ENCODE peak calls at places on chromosomes 7 and 10, in eight cellular contexts. L is breast epithelium, D is right lobe of liver, T is uterus, W is upper lobe of left lung, Y is heart left ventricle, U is body of pancreas, J is esophagus muscularis mucosa. G is an unnamed sample.

GRCh38 chr7:40654171-40654570 is 519.4 kb downstream of the SUGCT start:
- DNase-seq in L (no peak), D (no peak), J (no peak), T (no peak), W (no peak), U (no peak), Y (no peak), G (no peak)

GRCh38 chr10:103855424-103855823 is at the start of gene SH3PXD2A:
- DNase-seq in T (no peak), W (peak), L (no peak), Y (peak), D (no peak), J (no peak), U (peak), G (peak)

GRCh38 chr7:74404741-74405140 is 49.0 kb upstream of the GTF2IRD1 start:
- DNase-seq in U (no peak), Y (no peak), J (no peak), D (no peak), L (no peak), W (no peak), T (no peak), G (no peak)

GRCh38 chr10:21169271-21169670 is 272.2 kb upstream of the NEBL start:
- DNase-seq in Y (no peak), L (no peak), J (no peak), W (no peak), T (no peak), U (no peak), D (no peak), G (no peak)

GRCh38 chr10:11527700-11528255 is 83.7 kb downstream of the USP6NL start:
- DNase-seq in W (no peak), L (no peak), J (no peak), Y (no peak), D (no peak), U (no peak), T (no peak), G (no peak)

GRCh38 chr7:1632916-1633785 is 36.9 kb upstream of the ELFN1 start:
- DNase-seq in Y (no peak), U (no peak), D (no peak), L (no peak), W (no peak), T (no peak), J (no peak), G (no peak)

GRCh38 chr7:70752794-70753241 is 379.1 kb upstream of the GALNT17 start:
- DNase-seq in L (no peak), W (no peak), T (no peak), U (no peak), D (no peak), J (no peak), Y (no peak), G (no peak)

GRCh38 chr10:22605168-22605567 is 109.2 kb downstream of the PIP4K2A start:
- DNase-seq in T (peak), D (no peak), L (no peak), U (no peak), Y (no peak), W (no peak), J (no peak), G (no peak)

GRCh38 chr10:73950569-73950968 is 39.6 kb downstream of the PLAU start:
- DNase-seq in W (no peak), U (no peak), Y (no peak), J (no peak), D (no peak), L (peak), T (no peak), G (no peak)

GRCh38 chr10:102669206-102670064 is 25.2 kb downstream of the TRIM8 start:
- DNase-seq in W (peak), D (no peak), T (no peak), U (peak), Y (peak), L (no peak), J (peak), G (peak)

GRCh38 chr7:2099036-2099957 is 133.4 kb downstream of the MAD1L1 start:
- DNase-seq in U (no peak), T (no peak), L (no peak), Y (no peak), D (no peak), W (peak), J (no peak), G (no peak)

GRCh38 chr7:1563939-1564602 is 5.8 kb downstream of the PSMG3 start:
- DNase-seq in T (no peak), Y (no peak), U (no peak), D (no peak), L (no peak), J (no peak), W (peak), G (no peak)

GRCh38 chr10:98456043-98456570 is 9.4 kb upstream of the HPS1 start:
- DNase-seq in W (no peak), L (no peak), J (peak), T (no peak), Y (no peak), U (no peak), D (no peak), G (no peak)

GRCh38 chr7:29946428-29947186 is 43.0 kb downstream of the SCRN1 start:
- DNase-seq in Y (peak), D (peak), U (peak), J (no peak), T (peak), L (no peak), W (no peak), G (peak)

GRCh38 chr10:28382520-28383269 is 79.8 kb upstream of the MPP7 start:
- DNase-seq in D (no peak), L (no peak), T (no peak), Y (no peak), U (no peak), W (no peak), J (no peak), G (no peak)

GRCh38 chr10:105875050-105875449 is 1234.0 kb downstream of the SORCS3 start:
- DNase-seq in U (no peak), W (no peak), D (no peak), L (no peak), Y (no peak), J (no peak), T (no peak), G (no peak)

GRCh38 chr7:21538936-21539335 is 3.9 kb upstream of the DNAH11 start:
- DNase-seq in J (no peak), L (no peak), W (no peak), T (no peak), U (no peak), Y (no peak), D (no peak), G (no peak)

GRCh38 chr7:154503962-154504550 is 451.9 kb downstream of the DPP6 start:
- DNase-seq in U (no peak), Y (no peak), D (no peak), J (no peak), T (no peak), L (no peak), W (no peak), G (no peak)

GRCh38 chr7:47719675-47720074 is 137.8 kb upstream of the TNS3 start:
- DNase-seq in U (no peak), T (no peak), D (no peak), J (no peak), L (no peak), W (no peak), Y (no peak), G (no peak)

GRCh38 chr10:47318706-47319105 is 3.5 kb upstream of the GDF2 start:
- DNase-seq in T (no peak), W (no peak), L (no peak), D (peak), J (no peak), U (no peak), Y (no peak), G (no peak)

GRCh38 chr7:38873433-38873832 is 35.6 kb downstream of the VPS41 start:
- DNase-seq in L (no peak), U (no peak), D (no peak), Y (no peak), J (no peak), T (no peak), W (no peak), G (no peak)

GRCh38 chr10:46235705-46236536 is 50.9 kb upstream of the ANTXRL start:
- DNase-seq in J (peak), L (peak), T (no peak), U (no peak), Y (no peak), D (peak), W (no peak), G (no peak)

DNA sequence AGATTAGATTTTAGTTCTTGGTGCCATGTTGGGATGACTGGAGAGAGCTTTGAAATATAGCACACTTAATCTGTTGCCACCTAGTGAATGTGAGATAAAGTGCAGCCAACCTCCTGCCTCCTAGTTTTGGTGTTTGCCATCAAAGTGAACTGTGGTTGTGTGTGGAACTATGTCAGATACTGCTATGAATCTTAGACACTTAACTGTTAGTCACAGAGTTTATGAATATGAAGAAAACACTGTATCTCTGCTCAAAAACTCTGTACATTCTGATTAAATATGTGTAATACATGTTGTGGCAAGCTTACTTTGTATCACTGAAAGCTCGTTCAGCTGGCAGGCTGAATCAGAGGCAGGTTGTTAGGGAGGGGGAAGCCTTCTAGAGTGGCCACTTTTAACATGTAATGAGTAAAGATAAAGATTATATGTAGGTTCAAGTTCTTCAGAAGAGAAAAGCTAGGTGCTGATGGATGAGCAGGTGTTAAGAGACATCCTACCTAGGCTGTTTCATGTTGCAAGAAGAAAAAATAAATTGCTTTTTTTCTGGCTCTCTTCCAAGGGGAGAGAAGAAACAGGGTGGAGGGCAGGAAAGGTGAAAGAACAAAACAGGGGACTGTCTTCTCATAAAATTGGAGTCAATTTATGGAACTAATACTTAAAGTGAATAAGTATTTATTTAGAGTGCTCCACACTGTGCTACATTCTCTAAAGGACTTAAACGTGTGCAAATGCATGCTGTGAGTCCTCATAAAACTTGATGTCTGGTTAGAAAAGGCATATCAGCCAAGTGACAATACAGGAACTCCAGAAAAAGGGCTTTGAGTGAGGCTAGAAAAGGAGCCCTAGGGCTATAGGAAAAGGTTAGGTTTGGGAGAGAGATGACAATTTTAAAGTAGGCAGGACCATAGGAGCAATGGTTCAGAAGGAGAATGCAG is 14.1 kb upstream of the LAMB1 start:
- DNase-seq in Y (no peak), L (no peak), U (peak), W (no peak), T (no peak), D (no peak), J (peak), G (no peak)
- TF ChIP-seq CTCF in Y (peak), L (no peak), U (peak), W (peak), T (peak), D (peak), J (peak), G (peak)

GRCh38 chr10:95815133-95815532 is 59.2 kb downstream of the ENTPD1 start:
- DNase-seq in U (no peak), D (no peak), W (no peak), T (no peak), L (no peak), Y (no peak), J (no peak), G (no peak)

GRCh38 chr10:95818010-95818409 is 62.0 kb downstream of the ENTPD1 start:
- DNase-seq in Y (no peak), T (no peak), L (no peak), J (no peak), D (no peak), U (no peak), W (no peak), G (no peak)

GRCh38 chr10:95814011-95814727 is 58.2 kb downstream of the ENTPD1 start:
- DNase-seq in T (peak), L (no peak), U (no peak), J (no peak), D (no peak), W (no peak), Y (peak), G (no peak)

GRCh38 chr10:95818663-95819062 is 62.7 kb downstream of the ENTPD1 start:
- DNase-seq in L (no peak), J (no peak), U (no peak), W (no peak), D (no peak), Y (no peak), T (no peak), G (no peak)

DNA sequence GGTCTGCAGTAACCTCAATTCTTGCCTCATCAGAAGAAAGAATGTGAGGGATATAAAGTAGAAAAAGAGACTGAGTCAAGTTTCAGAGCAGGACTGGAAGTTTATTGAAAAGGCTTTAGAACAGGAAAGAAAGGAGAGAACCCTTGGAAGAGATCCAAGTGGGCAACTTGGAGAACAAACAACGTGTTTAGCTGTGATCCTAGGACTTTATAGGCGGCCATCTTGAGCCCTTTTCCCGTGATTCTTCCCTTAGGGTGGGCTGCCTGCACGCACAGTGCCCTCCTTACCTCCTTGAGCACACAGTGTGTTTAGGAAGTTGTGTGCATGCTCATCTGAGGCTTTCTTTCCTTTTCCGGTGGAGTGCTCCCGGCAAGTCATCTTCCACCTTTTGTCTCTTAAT is 59.7 kb downstream of the ENTPD1 start:
- DNase-seq in T (no peak), W (no peak), L (no peak), Y (no peak), D (no peak), U (no peak), J (no peak), G (no peak)
- TF ChIP-seq POLR2A in T (no peak), W (no peak), L (no peak), Y (no peak), D (no peak), U (no peak), J (no peak), G (no peak)

GRCh38 chr7:101216860-101217387 is 457 bp downstream of the PLOD3 start:
- DNase-seq in Y (no peak), U (no peak), D (no peak), L (no peak), T (no peak), W (no peak), J (no peak), G (no peak)
- TF ChIP-seq CTCF in Y (no peak), U (no peak), D (no peak), L (no peak), T (peak), W (no peak), J (no peak), G (no peak)

GRCh38 chr7:50335795-50336754 is 31.6 kb downstream of the IKZF1 start:
- DNase-seq in L (no peak), U (no peak), Y (no peak), D (no peak), W (peak), J (no peak), T (no peak), G (peak)

GRCh38 chr7:50339990-50340500 is 35.5 kb downstream of the IKZF1 start:
- DNase-seq in D (no peak), W (no peak), J (no peak), U (no peak), Y (no peak), L (no peak), T (no peak), G (peak)

GRCh38 chr7:50334341-50334994 is 30.0 kb downstream of the IKZF1 start:
- DNase-seq in L (no peak), T (no peak), D (no peak), W (no peak), J (no peak), U (no peak), Y (no peak), G (no peak)

GRCh38 chr7:50335230-50335794 is 30.8 kb downstream of the IKZF1 start:
- DNase-seq in J (no peak), D (no peak), T (no peak), W (no peak), Y (no peak), U (no peak), L (no peak), G (no peak)

GRCh38 chr7:50336909-50337703 is 32.6 kb downstream of the IKZF1 start:
- DNase-seq in U (no peak), W (no peak), L (no peak), J (no peak), Y (no peak), D (no peak), T (no peak), G (no peak)
- TF ChIP-seq POLR2A in U (no peak), W (no peak), L (no peak), J (no peak), Y (no peak), D (no peak), T (no peak), G (no peak)

GRCh38 chr7:27163776-27164380 is 1.5 kb downstream of the HOXA9 start:
- DNase-seq in T (no peak), D (no peak), U (no peak), J (no peak), W (no peak), Y (no peak), L (no peak), G (no peak)

GRCh38 chr7:27165089-27165654 is at the start of gene HOXA9:
- DNase-seq in D (no peak), J (no peak), Y (peak), W (peak), T (peak), U (no peak), L (peak), G (peak)

GRCh38 chr7:27162930-27163775 is 2.2 kb downstream of the HOXA9 start:
- DNase-seq in W (no peak), L (no peak), T (no peak), U (no peak), Y (peak), D (no peak), J (no peak), G (peak)

GRCh38 chr7:27165655-27166474 is 528 bp upstream of the HOXA9 start:
- DNase-seq in J (no peak), Y (peak), U (no peak), L (no peak), D (no peak), T (peak), W (peak), G (no peak)

GRCh38 chr7:27164381-27165088 is 802 bp downstream of the HOXA9 start:
- DNase-seq in U (no peak), J (no peak), T (no peak), L (no peak), Y (peak), W (peak), D (no peak), G (no peak)
- TF ChIP-seq CTCF in U (no peak), J (no peak), T (no peak), L (no peak), Y (no peak), W (no peak), D (no peak), G (peak)

GRCh38 chr10:119270893-119271361 is 63.6 kb downstream of the GRK5 start:
- DNase-seq in L (no peak), Y (peak), U (peak), D (peak), J (no peak), W (peak), T (peak), G (peak)
- TF ChIP-seq POLR2A in L (no peak), Y (no peak), U (no peak), D (no peak), J (no peak), W (no peak), T (no peak), G (no peak)

GRCh38 chr10:6721480-6721879 is 141.4 kb upstream of the PRKCQ start:
- DNase-seq in U (peak), W (no peak), D (no peak), T (peak), L (no peak), J (no peak), Y (peak), G (peak)
- TF ChIP-seq CTCF in U (no peak), W (no peak), D (no peak), T (no peak), L (no peak), J (no peak), Y (no peak), G (no peak)

DNA sequence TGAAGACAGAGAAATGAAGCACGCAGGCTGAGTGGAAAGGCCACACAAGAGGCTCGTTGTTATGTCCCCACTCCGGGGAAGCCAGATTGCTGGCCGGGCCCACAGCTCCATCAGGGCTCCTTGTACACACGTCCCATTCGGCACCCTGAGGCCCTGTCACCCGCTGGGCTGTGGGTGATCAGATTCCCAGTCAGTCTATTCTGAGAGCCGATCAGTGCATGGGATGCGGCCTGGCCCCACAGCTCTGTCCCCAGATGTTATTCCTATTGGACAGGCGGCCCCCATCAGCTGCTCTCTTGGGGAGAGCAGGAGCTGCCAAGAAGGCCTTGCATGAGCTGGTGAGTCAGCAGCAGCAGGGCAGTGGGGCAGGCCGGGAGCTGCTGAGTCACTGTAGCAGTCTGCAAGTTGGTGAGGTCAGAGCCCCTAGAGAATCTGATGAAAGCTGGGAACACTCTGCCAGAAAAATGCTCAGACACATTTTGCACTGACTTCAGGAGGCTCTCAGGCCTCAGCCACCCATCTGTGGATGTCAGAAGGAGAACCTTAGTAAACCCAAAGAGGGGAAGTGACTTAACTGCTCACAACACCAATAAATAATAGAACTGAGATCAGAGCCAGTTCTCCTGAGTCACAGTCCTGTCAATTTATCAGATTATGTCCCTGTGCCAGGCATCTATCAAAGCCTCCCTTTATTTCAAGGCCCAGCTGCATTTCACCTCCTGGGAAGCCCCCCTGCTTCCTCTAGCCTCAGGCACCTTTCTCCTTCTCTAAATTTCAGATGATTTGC is 9.4 kb upstream of the PSAP start:
- DNase-seq in U (peak), D (peak), J (peak), W (peak), L (peak), T (peak), Y (peak), G (peak)
- TF ChIP-seq POLR2A in U (no peak), D (no peak), J (no peak), W (no peak), L (no peak), T (no peak), Y (peak), G (no peak)

GRCh38 chr7:159211540-159212182 is 67.0 kb upstream of the VIPR2 start:
- DNase-seq in D (no peak), W (peak), T (peak), Y (no peak), U (peak), L (no peak), J (peak), G (no peak)

GRCh38 chr7:159218216-159219006 is 73.7 kb upstream of the VIPR2 start:
- DNase-seq in L (no peak), W (no peak), U (no peak), Y (no peak), D (no peak), J (peak), T (no peak), G (no peak)

GRCh38 chr7:159212226-159212625 is 67.6 kb upstream of the VIPR2 start:
- DNase-seq in T (no peak), L (no peak), Y (no peak), W (no peak), D (no peak), U (no peak), J (peak), G (no peak)

GRCh38 chr7:159213253-159213652 is 68.6 kb upstream of the VIPR2 start:
- DNase-seq in U (peak), T (no peak), W (no peak), J (no peak), Y (no peak), L (no peak), D (no peak), G (no peak)

DNA sequence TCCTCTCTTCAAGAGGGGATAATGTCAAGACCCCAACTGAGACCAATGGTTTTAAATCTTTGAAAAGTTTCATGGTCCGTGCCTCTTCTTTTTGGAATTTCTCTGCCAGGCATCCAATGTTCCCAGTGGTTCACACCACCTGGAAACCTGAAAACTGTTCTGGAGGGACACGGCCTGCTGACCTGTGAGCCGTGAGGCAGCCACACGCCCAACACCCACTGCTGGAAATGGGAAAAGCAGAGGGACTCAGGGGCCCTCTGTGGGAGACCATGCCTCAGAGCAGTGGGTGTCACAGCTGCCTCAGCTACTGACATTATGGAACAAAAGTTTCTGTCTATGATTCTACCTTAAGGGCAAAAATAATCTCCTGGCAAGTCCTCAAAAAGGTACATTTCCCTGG is 70.4 kb upstream of the VIPR2 start:
- DNase-seq in T (no peak), W (no peak), L (no peak), U (no peak), J (no peak), Y (no peak), D (no peak), G (no peak)
- TF ChIP-seq CTCF in T (no peak), W (no peak), L (no peak), U (no peak), J (no peak), Y (no peak), D (no peak), G (no peak)